ENCODE peak calls at places on chromosomes 12 and 14, in eight cellular contexts. H is fibroblast of villous mesenchyme, S is esophagus squamous epithelium, J is astrocyte of the cerebellum, Y is Panc1, G is bronchial epithelial cell, K is foreskin fibroblast, T is epithelial cell of esophagus. O is an unnamed sample.

GRCh38 chr14:59189281-59189821 is 884 bp downstream of the DAAM1 start:
- DNase-seq in H (peak), S (no peak), J (no peak), Y (no peak), G (no peak), K (no peak), T (peak), O (no peak)

GRCh38 chr14:71636820-71637471 is 295.3 kb upstream of the RGS6 start:
- DNase-seq in H (no peak), S (no peak), J (no peak), Y (no peak), G (no peak), K (no peak), T (no peak), O (no peak)

GRCh38 chr12:100494026-100494425 is 20.4 kb downstream of the NR1H4 start:
- DNase-seq in H (no peak), S (no peak), J (no peak), Y (no peak), G (no peak), K (no peak), T (no peak), O (no peak)

GRCh38 chr12:13342971-13343370 is 146.4 kb downstream of the EMP1 start:
- DNase-seq in H (no peak), S (no peak), J (peak), Y (no peak), G (no peak), K (no peak), T (peak), O (no peak)

GRCh38 chr12:71970031-71970430 is 31.4 kb downstream of the TPH2 start:
- DNase-seq in H (no peak), S (no peak), J (no peak), Y (no peak), G (no peak), K (no peak), T (no peak), O (no peak)

GRCh38 chr14:61281911-61282310 is 773 bp upstream of the TMEM30B start:
- DNase-seq in H (no peak), S (no peak), J (no peak), Y (no peak), G (no peak), K (no peak), T (no peak), O (no peak)

GRCh38 chr12:34340534-34341361 is 318.5 kb downstream of the ALG10 start:
- DNase-seq in H (no peak), S (no peak), J (no peak), Y (no peak), G (no peak), K (no peak), T (no peak), O (no peak)

GRCh38 chr12:28513983-28514382 is 323.7 kb downstream of the CCDC91 start:
- DNase-seq in H (no peak), S (no peak), J (no peak), Y (no peak), G (no peak), K (no peak), T (no peak), O (no peak)

GRCh38 chr14:103707329-103708263 is 7.7 kb downstream of the XRCC3 start:
- DNase-seq in H (no peak), S (no peak), J (no peak), Y (no peak), G (no peak), K (peak), T (no peak), O (no peak)

GRCh38 chr12:53251477-53252348 is 16.4 kb upstream of the ESPL1 start:
- DNase-seq in H (peak), S (no peak), J (peak), Y (peak), G (peak), K (peak), T (peak), O (peak)

GRCh38 chr14:90276627-90277367 is 20.4 kb downstream of the PSMC1 start:
- DNase-seq in H (peak), S (no peak), J (no peak), Y (no peak), G (peak), K (no peak), T (peak), O (no peak)

GRCh38 chr14:95689441-95689840 is 3.2 kb downstream of the TCL1B start:
- DNase-seq in H (no peak), S (no peak), J (no peak), Y (no peak), G (no peak), K (no peak), T (no peak), O (no peak)

GRCh38 chr12:9651265-9651729 is 18.2 kb upstream of the CLEC2D start:
- DNase-seq in H (peak), S (no peak), J (peak), Y (no peak), G (peak), K (peak), T (peak), O (no peak)

GRCh38 chr12:26027401-26027800 is 68.9 kb downstream of the RASSF8 start:
- DNase-seq in H (no peak), S (no peak), J (no peak), Y (no peak), G (no peak), K (no peak), T (peak), O (no peak)

GRCh38 chr14:86166541-86166940 is 636.6 kb downstream of the FLRT2 start:
- DNase-seq in H (no peak), S (no peak), J (no peak), Y (no peak), G (no peak), K (no peak), T (no peak), O (no peak)

GRCh38 chr12:127722651-127723050 is 544.3 kb upstream of the TMEM132C start:
- DNase-seq in H (no peak), S (no peak), J (no peak), Y (no peak), G (no peak), K (no peak), T (no peak), O (no peak)

GRCh38 chr14:104875811-104876210 is 10.7 kb downstream of the CEP170B start:
- DNase-seq in H (no peak), S (no peak), J (no peak), Y (no peak), G (no peak), K (no peak), T (no peak), O (no peak)

DNA sequence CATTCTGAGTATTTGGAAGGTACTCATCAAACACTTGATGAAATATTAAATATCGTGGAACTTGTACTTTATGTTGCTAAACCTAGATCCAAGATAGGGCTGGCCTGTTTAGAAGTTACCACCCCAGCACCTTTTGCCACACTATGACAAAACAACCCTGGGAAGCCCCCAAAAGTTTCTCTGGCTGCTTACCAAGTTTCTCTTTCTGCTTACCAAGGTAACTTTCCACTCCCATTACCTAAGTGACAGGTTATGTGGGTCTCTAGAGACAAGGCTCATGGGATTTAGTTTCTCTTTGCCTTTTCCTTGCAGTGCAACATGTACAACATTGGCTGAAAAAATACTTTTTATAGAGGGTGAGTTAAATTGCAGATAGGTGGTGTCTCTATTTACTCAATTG is 28.9 kb upstream of the PPM1A start:
- DNase-seq in H (no peak), S (no peak), J (no peak), Y (no peak), G (no peak), K (no peak), T (no peak), O (no peak)
- TF ChIP-seq CTCF in H (no peak), S (no peak), J (no peak), Y (no peak), G (no peak), K (no peak), T (no peak), O (no peak)

GRCh38 chr14:99574099-99574880 is 29.7 kb downstream of the CCDC85C start:
- DNase-seq in H (peak), S (no peak), J (no peak), Y (no peak), G (peak), K (no peak), T (peak), O (no peak)
- H3K4me3 ChIP-seq in H (no peak), S (no peak), J (no peak), Y (no peak), G (no peak), K (no peak), T (no peak), O (no peak)

GRCh38 chr14:96944297-96944696 is 147.1 kb downstream of the VRK1 start:
- DNase-seq in H (no peak), S (no peak), J (no peak), Y (no peak), G (no peak), K (no peak), T (no peak), O (no peak)

GRCh38 chr14:96940009-96940408 is 142.8 kb downstream of the VRK1 start:
- DNase-seq in H (no peak), S (no peak), J (no peak), Y (no peak), G (peak), K (no peak), T (peak), O (no peak)

GRCh38 chr14:96934961-96935360 is 137.8 kb downstream of the VRK1 start:
- DNase-seq in H (no peak), S (no peak), J (no peak), Y (no peak), G (no peak), K (no peak), T (no peak), O (no peak)

DNA sequence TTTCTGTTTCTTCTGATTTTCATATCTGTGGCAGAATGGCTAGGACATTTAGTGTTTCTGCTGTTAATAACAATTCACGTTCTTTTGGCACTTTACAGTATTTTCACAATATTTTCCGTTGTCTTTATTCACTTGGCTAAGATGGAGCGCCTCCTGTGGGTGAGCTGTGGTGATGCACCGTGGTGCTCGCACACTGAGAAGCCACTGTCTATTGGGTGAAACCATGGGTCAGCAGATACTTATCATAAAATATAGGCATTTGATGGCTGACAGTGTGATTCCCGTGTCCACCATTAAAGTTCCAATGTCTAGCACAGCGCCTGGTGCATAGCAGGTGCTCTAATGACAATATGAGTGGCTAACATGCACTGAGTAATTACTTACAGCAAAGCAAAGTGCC is 141.8 kb downstream of the VRK1 start:
- DNase-seq in H (no peak), S (no peak), J (no peak), Y (no peak), G (no peak), K (no peak), T (no peak), O (no peak)
- TF ChIP-seq CTCF in H (no peak), S (no peak), J (no peak), Y (no peak), G (no peak), K (no peak), T (peak), O (no peak)

DNA sequence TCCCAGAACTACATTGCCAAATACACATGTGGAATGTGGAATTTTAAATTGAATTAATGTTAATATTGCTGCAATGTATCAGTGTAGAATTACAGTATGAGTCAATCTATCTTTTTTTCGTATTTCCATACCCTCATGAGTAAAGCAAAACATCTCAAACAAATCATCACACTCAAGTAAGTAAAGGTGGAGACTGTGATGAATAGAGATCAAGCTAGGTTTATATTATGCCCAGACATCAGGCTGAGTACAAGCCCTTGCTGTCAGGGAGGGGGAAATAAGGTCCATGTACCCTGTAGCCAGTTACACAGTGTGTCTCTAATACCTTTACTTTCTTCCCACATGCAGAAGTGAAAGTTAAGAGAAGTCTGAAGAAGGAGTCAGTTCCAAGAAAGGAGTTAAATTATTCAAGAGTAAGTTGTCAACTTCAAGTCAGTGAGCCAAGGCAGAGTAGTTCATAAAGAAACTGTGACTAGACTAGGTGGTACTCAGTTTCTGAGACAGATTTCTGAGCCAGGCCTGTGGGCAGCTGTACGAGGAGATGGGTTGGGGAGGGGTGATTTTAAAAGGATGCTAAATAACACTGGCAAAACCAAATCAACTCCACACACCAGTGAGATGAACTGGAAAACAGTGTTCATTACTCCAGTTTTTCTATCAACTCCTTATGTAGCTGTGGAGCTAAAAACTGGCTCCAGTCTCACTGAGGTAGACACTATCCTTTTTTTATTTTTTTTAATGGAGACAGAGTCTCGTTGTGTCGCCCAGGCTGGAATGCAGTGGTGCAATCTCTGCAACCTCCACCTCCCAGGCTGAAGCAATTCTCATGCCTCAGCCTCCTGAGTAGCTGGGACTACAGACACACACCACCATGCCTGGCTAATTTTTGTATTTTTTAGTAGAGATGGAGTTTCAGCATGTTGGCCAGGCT is 23.8 kb upstream of the STK38L start:
- DNase-seq in H (no peak), S (no peak), J (no peak), Y (no peak), G (peak), K (no peak), T (peak), O (no peak)
- H3K4me3 ChIP-seq in H (no peak), S (no peak), J (no peak), Y (no peak), G (no peak), K (no peak), T (no peak), O (no peak)

GRCh38 chr12:69470189-69471094 is at the start of gene FRS2:
- DNase-seq in H (peak), S (peak), J (peak), Y (peak), G (peak), K (peak), T (peak), O (peak)
- TF ChIP-seq CTCF in H (peak), S (no peak), J (peak), Y (peak), G (peak), K (peak), T (peak), O (no peak)

GRCh38 chr12:76866726-76867125 is 12.1 kb downstream of the CSRP2 start:
- DNase-seq in H (peak), S (no peak), J (peak), Y (no peak), G (no peak), K (peak), T (no peak), O (no peak)
- H3K4me3 ChIP-seq in H (no peak), S (no peak), J (no peak), Y (no peak), G (no peak), K (peak), T (no peak), O (no peak)

GRCh38 chr14:97349946-97350345 is 552.8 kb downstream of the VRK1 start:
- DNase-seq in H (no peak), S (no peak), J (no peak), Y (no peak), G (no peak), K (no peak), T (no peak), O (no peak)

GRCh38 chr14:97350894-97351713 is 553.9 kb downstream of the VRK1 start:
- DNase-seq in H (no peak), S (no peak), J (no peak), Y (no peak), G (no peak), K (no peak), T (no peak), O (no peak)

GRCh38 chr14:97353102-97353501 is 555.9 kb downstream of the VRK1 start:
- DNase-seq in H (no peak), S (no peak), J (no peak), Y (no peak), G (no peak), K (no peak), T (no peak), O (no peak)

GRCh38 chr14:97350415-97350814 is 553.2 kb downstream of the VRK1 start:
- DNase-seq in H (no peak), S (no peak), J (no peak), Y (no peak), G (no peak), K (no peak), T (no peak), O (no peak)

DNA sequence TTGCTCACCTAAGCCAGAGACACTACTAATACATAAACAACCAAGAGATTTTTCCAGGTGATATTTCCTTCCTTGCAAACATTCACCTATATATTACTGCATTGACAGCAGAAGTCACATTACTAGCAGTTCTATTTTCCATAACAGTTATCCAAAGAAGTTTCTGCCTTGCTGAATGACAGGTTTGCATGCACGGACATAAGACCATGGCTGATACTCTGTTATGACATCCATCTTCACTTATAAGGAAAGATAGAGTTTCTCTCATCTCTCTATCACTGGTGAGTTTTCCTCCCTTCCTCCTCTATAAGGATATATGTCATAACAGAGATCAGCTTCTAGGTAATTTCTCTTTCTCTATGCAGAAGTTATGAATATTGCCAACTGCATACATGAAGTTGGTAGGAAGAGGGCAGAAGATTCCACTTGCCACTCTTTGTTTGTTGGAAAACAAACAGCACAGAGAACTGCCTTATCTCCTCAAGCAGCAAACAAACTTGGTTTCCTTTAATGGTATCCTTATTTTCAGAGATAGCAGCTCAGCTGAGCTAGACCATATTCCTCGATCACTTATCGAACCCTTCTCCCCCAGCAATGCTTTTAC is 557.0 kb downstream of the VRK1 start:
- DNase-seq in H (no peak), S (no peak), J (no peak), Y (no peak), G (no peak), K (no peak), T (no peak), O (no peak)
- TF ChIP-seq CTCF in H (no peak), S (no peak), J (no peak), Y (no peak), G (no peak), K (no peak), T (no peak), O (no peak)

GRCh38 chr14:101982621-101983020 is 18.2 kb downstream of the DYNC1H1 start:
- DNase-seq in H (no peak), S (no peak), J (no peak), Y (no peak), G (no peak), K (no peak), T (no peak), O (no peak)

GRCh38 chr14:101980251-101980650 is 15.9 kb downstream of the DYNC1H1 start:
- DNase-seq in H (no peak), S (no peak), J (no peak), Y (no peak), G (no peak), K (no peak), T (no peak), O (no peak)

GRCh38 chr14:101979666-101980065 is 15.3 kb downstream of the DYNC1H1 start:
- DNase-seq in H (no peak), S (no peak), J (no peak), Y (no peak), G (no peak), K (no peak), T (no peak), O (no peak)

GRCh38 chr14:101977311-101978071 is 13.1 kb downstream of the DYNC1H1 start:
- DNase-seq in H (peak), S (no peak), J (no peak), Y (no peak), G (no peak), K (peak), T (no peak), O (no peak)

GRCh38 chr14:101980700-101981099 is 16.3 kb downstream of the DYNC1H1 start:
- DNase-seq in H (peak), S (no peak), J (peak), Y (peak), G (peak), K (peak), T (peak), O (no peak)
- H3K4me3 ChIP-seq in H (no peak), S (no peak), J (no peak), Y (no peak), G (no peak), K (no peak), T (no peak), O (no peak)

DNA sequence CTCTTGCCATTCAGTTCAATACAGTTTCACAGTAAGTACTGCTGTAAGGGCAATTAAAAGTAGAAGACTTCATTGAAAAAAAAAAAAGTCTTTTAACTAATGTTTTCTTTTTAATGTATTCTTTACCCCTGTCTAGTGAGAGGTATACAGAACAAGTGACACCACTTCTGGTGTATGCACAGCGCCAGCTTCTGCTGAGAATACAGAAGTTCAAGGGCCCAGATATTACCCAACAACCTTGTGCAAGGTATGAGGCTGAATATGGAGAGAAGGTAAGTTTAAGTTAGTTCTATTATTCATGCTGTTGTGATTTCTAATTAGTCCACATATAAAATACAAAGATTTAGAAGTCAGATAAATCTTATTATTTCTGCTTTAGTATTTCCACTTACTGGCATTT is 168.7 kb downstream of the CFAP54 start:
- DNase-seq in H (no peak), S (no peak), J (no peak), Y (no peak), G (peak), K (no peak), T (peak), O (no peak)
- TF ChIP-seq CTCF in H (no peak), S (no peak), J (no peak), Y (no peak), G (no peak), K (no peak), T (peak), O (no peak)